ENCODE peak calls at places on chromosomes 12 and 14, in seven cellular contexts. W is heart left ventricle; F is HCT116; E is CD8-positive, alpha-beta T cell; C is body of pancreas; B is left lung; O is thoracic aorta. J is an unnamed sample.
A peak's percentile ranks its signal among the peaks of the same experiment; 100 is the strongest.

GRCh38 chr12:116962783-116963356 is 52.1 kb downstream of the FBXW8 start:
- ATAC-seq in W (no peak), F (no peak), E (no peak), C (no peak), B (no peak), O (no peak), J (no peak)

GRCh38 chr14:95096476-95096875 is 60.9 kb downstream of the DICER1 start:
- ATAC-seq in W (no peak), F (no peak), E (no peak), C (no peak), B (no peak), O (no peak), J (no peak)

GRCh38 chr14:58898655-58899316 is 261.0 kb downstream of the DACT1 start:
- ATAC-seq in W (no peak), F (peak; percentile 60), E (no peak), C (no peak), B (peak; percentile 63), O (no peak), J (peak; percentile 57)

GRCh38 chr12:3757261-3757660 is 4.4 kb upstream of the CRACR2A start:
- ATAC-seq in W (no peak), F (no peak), E (no peak), C (peak; percentile 91), B (no peak), O (no peak), J (no peak)

GRCh38 chr14:30158299-30158698 is 230.7 kb upstream of the PRKD1 start:
- ATAC-seq in W (no peak), F (no peak), E (no peak), C (no peak), B (no peak), O (no peak), J (no peak)

GRCh38 chr12:56208014-56208413 is 13.7 kb downstream of the RNF41 start:
- ATAC-seq in W (no peak), F (no peak), E (no peak), C (no peak), B (no peak), O (no peak), J (no peak)

GRCh38 chr14:34985740-34986139 is 2.9 kb downstream of the SRP54 start:
- ATAC-seq in W (no peak), F (no peak), E (no peak), C (no peak), B (no peak), O (no peak), J (no peak)

GRCh38 chr12:84161296-84161695 is 751.3 kb downstream of the SLC6A15 start:
- ATAC-seq in W (no peak), F (no peak), E (no peak), C (no peak), B (no peak), O (no peak), J (no peak)

GRCh38 chr12:128583453-128583852 is 240.3 kb downstream of the SLC15A4 start:
- ATAC-seq in W (no peak), F (no peak), E (no peak), C (no peak), B (no peak), O (no peak), J (no peak)

GRCh38 chr14:74241611-74242005 is 2.4 kb downstream of the VSX2 start:
- ATAC-seq in W (no peak), F (no peak), E (no peak), C (no peak), B (no peak), O (no peak), J (no peak)

GRCh38 chr14:53528114-53528513 is 375.0 kb upstream of the DDHD1 start:
- ATAC-seq in W (no peak), F (no peak), E (no peak), C (no peak), B (peak; percentile 89), O (no peak), J (peak; percentile 61)

GRCh38 chr12:117501470-117501869 is 140.0 kb upstream of the NOS1 start:
- ATAC-seq in W (peak; percentile 93), F (no peak), E (no peak), C (peak; percentile 93), B (peak; percentile 80), O (no peak), J (no peak)

GRCh38 chr12:114955414-114956014 is 271.5 kb upstream of the TBX3 start:
- ATAC-seq in W (no peak), F (no peak), E (no peak), C (no peak), B (no peak), O (no peak), J (no peak)

GRCh38 chr12:79055926-79056674 is 191.5 kb downstream of the SYT1 start:
- ATAC-seq in W (no peak), F (peak; percentile 74), E (no peak), C (no peak), B (no peak), O (no peak), J (no peak)

GRCh38 chr12:61993734-61994345 is 266.4 kb upstream of the USP15 start:
- ATAC-seq in W (no peak), F (peak; percentile 96), E (peak; percentile 34), C (peak; percentile 63), B (peak; percentile 94), O (peak; percentile 59), J (no peak)

GRCh38 chr14:26765768-26766550 is 168.1 kb upstream of the NOVA1 start:
- ATAC-seq in W (no peak), F (no peak), E (no peak), C (peak; percentile 56), B (peak; percentile 80), O (no peak), J (peak; percentile 84)

GRCh38 chr14:37945959-37946358 is 261.7 kb upstream of the SSTR1 start:
- ATAC-seq in W (no peak), F (no peak), E (no peak), C (no peak), B (no peak), O (no peak), J (no peak)

GRCh38 chr12:19382111-19382526 is 57.2 kb upstream of the AEBP2 start:
- ATAC-seq in W (no peak), F (no peak), E (peak; percentile 58), C (peak; percentile 79), B (peak; percentile 77), O (no peak), J (no peak)

GRCh38 chr14:77603654-77604270 is 12.7 kb downstream of the SPTLC2 start:
- ATAC-seq in W (no peak), F (peak; percentile 70), E (peak; percentile 36), C (no peak), B (peak; percentile 44), O (no peak), J (no peak)

GRCh38 chr12:48442191-48442828 is 30.0 kb upstream of the ANP32D start:
- ATAC-seq in W (no peak), F (peak; percentile 84), E (no peak), C (no peak), B (no peak), O (no peak), J (no peak)

GRCh38 chr12:88141425-88141773 is 489 bp downstream of the CEP290 start:
- ATAC-seq in W (no peak), F (no peak), E (no peak), C (no peak), B (no peak), O (no peak), J (no peak)

GRCh38 chr14:75430106-75430505 is 2.3 kb downstream of the JDP2 start:
- ATAC-seq in W (no peak), F (no peak), E (no peak), C (no peak), B (peak; percentile 17), O (no peak), J (peak; percentile 45)

GRCh38 chr14:75431011-75431410 is 3.2 kb downstream of the JDP2 start:
- ATAC-seq in W (no peak), F (no peak), E (no peak), C (no peak), B (no peak), O (no peak), J (no peak)

GRCh38 chr14:75428230-75429104 is 645 bp downstream of the JDP2 start:
- ATAC-seq in W (no peak), F (peak; percentile 71), E (no peak), C (peak; percentile 42), B (peak; percentile 15), O (no peak), J (peak; percentile 32)

GRCh38 chr14:75430526-75430925 is 2.7 kb downstream of the JDP2 start:
- ATAC-seq in W (no peak), F (no peak), E (no peak), C (peak; percentile 13), B (no peak), O (no peak), J (no peak)

DNA sequence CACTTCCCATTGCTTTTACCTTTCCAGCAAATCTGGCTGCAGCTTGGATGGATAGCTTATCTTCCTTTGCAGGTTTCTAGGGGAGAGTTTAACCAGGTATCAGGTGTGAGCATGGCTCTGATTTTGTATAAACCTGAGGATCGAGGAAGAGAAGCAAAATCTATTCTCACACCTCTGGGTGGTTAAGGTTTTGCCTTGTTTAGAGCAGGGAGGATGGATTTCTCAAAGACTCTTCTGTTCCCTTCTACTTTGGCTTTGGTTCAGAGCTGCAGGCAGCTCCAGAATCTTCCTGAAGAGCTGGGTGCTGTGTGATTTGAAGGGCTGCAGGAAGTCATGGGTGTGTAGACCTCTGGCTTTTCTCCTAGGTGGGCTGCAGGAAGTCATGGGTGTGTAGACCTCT is 1.7 kb downstream of the JDP2 start:
- ATAC-seq in W (no peak), F (no peak), E (no peak), C (no peak), B (no peak), O (no peak), J (no peak)
- H3K4me3 ChIP-seq in W (peak overlapping the region; percentile 77), F (no peak overlapping the region), E (no peak overlapping the region), C (no peak overlapping the region), B (peak overlapping the region; percentile 67), O (peak overlapping the region; percentile 95), J (peak overlapping the region; percentile 84)

GRCh38 chr14:68781161-68782021 is 11.5 kb downstream of the ZFP36L1 start:
- ATAC-seq in W (no peak), F (no peak), E (peak; percentile 58), C (peak; percentile 4), B (no peak), O (no peak), J (no peak)
- H3K4me1 ChIP-seq in W (peaks cover 66% of the 10 kb centered on the region), F (peaks cover 84% of the 10 kb centered on the region), E (peaks cover 84% of the 10 kb centered on the region), C (peaks cover 80% of the 10 kb centered on the region), B (peaks cover 35% of the 10 kb centered on the region), O (peaks cover 17% of the 10 kb centered on the region), J (peaks cover 33% of the 10 kb centered on the region)

DNA sequence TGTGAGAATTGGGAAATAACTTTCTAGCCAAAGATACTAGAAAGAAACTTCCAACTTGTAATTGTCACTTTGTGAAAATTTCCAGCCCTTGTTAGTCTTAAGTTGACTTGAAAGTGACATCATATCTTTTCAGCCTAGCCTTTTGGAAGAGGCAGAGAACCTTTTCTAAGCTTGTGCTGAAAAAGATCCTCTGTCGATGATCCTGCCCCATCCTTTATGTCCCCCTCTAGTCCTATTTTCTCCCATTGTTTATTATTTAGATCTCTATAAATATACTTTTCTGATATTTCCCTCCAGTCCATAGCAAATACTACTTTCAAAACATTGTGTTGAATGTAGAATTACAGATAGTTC is 2.8 kb downstream of the CHST11 start:
- ATAC-seq in W (no peak), F (no peak), E (no peak), C (no peak), B (no peak), O (no peak), J (no peak)
- H3K4me3 ChIP-seq in W (no peak overlapping the region), F (no peak overlapping the region), E (peak overlapping the region; percentile 88), C (no peak overlapping the region), B (peak overlapping the region; percentile 100), O (peak overlapping the region; percentile 93), J (peak overlapping the region; percentile 62)

DNA sequence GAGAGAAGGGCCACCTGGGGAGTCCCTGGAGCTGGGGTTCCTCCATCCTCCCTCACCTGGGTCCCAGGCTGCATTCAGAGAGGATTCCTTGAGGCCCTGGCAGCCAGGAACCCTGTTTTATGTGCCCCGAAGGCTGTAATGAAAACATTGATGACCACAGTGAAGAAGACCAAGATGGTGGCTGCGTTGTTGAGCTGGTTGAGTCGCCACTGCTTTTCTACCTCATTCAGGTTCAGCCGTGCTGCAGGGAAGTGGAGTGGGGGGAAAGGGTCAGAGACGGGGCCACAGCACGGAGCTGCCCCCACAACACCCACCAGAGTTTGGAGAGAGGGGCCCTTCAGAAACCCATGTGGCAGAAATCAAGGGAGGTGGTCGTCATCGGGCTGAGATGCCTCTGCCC is 98.1 kb downstream of the NINJ2 start:
- ATAC-seq in W (no peak), F (no peak), E (no peak), C (no peak), B (no peak), O (no peak), J (no peak)
- H3K4me1 ChIP-seq in W (peaks cover 18% of the 10 kb centered on the region), F (no peaks in the 10 kb centered on the region), E (peaks cover 84% of the 10 kb centered on the region), C (peaks cover 10% of the 10 kb centered on the region), B (no peaks in the 10 kb centered on the region), O (peaks cover 5% of the 10 kb centered on the region), J (peaks cover 11% of the 10 kb centered on the region)

J was measured in gastroesophageal sphincter.